ENCODE peak calls at places on chromosomes 13 and 19, in five cellular contexts. W is stimulated activated naive CD4-positive, alpha-beta T cell; K is CD8-positive, alpha-beta T cell; I is activated naive CD4-positive, alpha-beta T cell; R is effector memory CD8-positive, alpha-beta T cell. L is an unnamed sample.

GRCh38 chr13:113839536-113840204 is 24.2 kb downstream of the GAS6 start:
- DNase-seq in W (no peak), K (no peak), I (no peak), R (no peak), L (no peak)

GRCh38 chr13:30618186-30618937 is 642 bp downstream of the USPL1 start:
- DNase-seq in W (no peak), K (peak; percentile 30), I (peak; percentile 31), R (peak; percentile 22), L (no peak)

GRCh38 chr19:2542341-2543069 is 66.6 kb downstream of the GADD45B start:
- DNase-seq in W (no peak), K (no peak), I (no peak), R (no peak), L (no peak)

GRCh38 chr13:38582133-38582532 is 104.7 kb upstream of the FREM2 start:
- DNase-seq in W (no peak), K (no peak), I (no peak), R (no peak), L (no peak)

GRCh38 chr19:18202759-18203407 is 959 bp downstream of the RAB3A start:
- DNase-seq in W (peak; percentile 19), K (peak; percentile 31), I (no peak), R (no peak), L (no peak)

GRCh38 chr13:91805605-91806004 is 407.2 kb downstream of the GPC5 start:
- DNase-seq in W (no peak), K (no peak), I (no peak), R (no peak), L (no peak)

GRCh38 chr13:53336441-53337160 is 308.0 kb downstream of the OLFM4 start:
- DNase-seq in W (no peak), K (no peak), I (no peak), R (no peak), L (no peak)

GRCh38 chr19:46951236-46951986 is 68.2 kb upstream of the NPAS1 start:
- DNase-seq in W (no peak), K (no peak), I (no peak), R (no peak), L (no peak)

GRCh38 chr19:17680235-17680722 is 7.9 kb downstream of the UNC13A start:
- DNase-seq in W (no peak), K (peak; percentile 61), I (no peak), R (peak; percentile 61), L (no peak)

GRCh38 chr19:14350866-14351265 is 30.4 kb upstream of the ADGRE5 start:
- DNase-seq in W (no peak), K (no peak), I (no peak), R (no peak), L (no peak)

GRCh38 chr19:53942001-53942786 is 20.5 kb upstream of the CACNG8 start:
- DNase-seq in W (no peak), K (no peak), I (no peak), R (no peak), L (no peak)

GRCh38 chr13:112240076-112240475 is 136.1 kb upstream of the SPACA7 start:
- DNase-seq in W (no peak), K (no peak), I (no peak), R (no peak), L (no peak)

GRCh38 chr13:79628463-79628862 is 147.5 kb downstream of the NDFIP2 start:
- DNase-seq in W (no peak), K (no peak), I (no peak), R (no peak), L (no peak)

GRCh38 chr19:49579947-49580263 is 451 bp downstream of the NOSIP start:
- DNase-seq in W (no peak), K (no peak), I (no peak), R (no peak), L (no peak)

GRCh38 chr13:107650081-107650701 is 565.1 kb downstream of the LIG4 start:
- DNase-seq in W (no peak), K (no peak), I (peak; percentile 0), R (no peak), L (no peak)

GRCh38 chr13:53445682-53446081 is 417.1 kb downstream of the OLFM4 start:
- DNase-seq in W (no peak), K (no peak), I (no peak), R (no peak), L (no peak)

GRCh38 chr13:50707533-50708096 is 135.9 kb downstream of the DLEU7 start:
- DNase-seq in W (no peak), K (no peak), I (no peak), R (no peak), L (no peak)

GRCh38 chr19:18590273-18591272 is 2.0 kb downstream of the REX1BD start:
- DNase-seq in W (no peak), K (peak; percentile 57), I (no peak), R (no peak), L (no peak)

GRCh38 chr19:13120817-13121216 is 2.8 kb downstream of the NACC1 start:
- DNase-seq in W (no peak), K (no peak), I (no peak), R (no peak), L (no peak)

GRCh38 chr19:33388817-33389573 is 15.5 kb downstream of the CEBPG start:
- DNase-seq in W (no peak), K (no peak), I (no peak), R (no peak), L (no peak)

GRCh38 chr13:33328691-33329090 is 43.1 kb upstream of the STARD13 start:
- DNase-seq in W (no peak), K (no peak), I (no peak), R (no peak), L (no peak)

GRCh38 chr13:66329988-66330429 is 900.1 kb downstream of the PCDH9 start:
- DNase-seq in W (no peak), K (no peak), I (no peak), R (no peak), L (no peak)

GRCh38 chr19:4776436-4777205 is 14.9 kb upstream of the FEM1A start:
- DNase-seq in W (no peak), K (no peak), I (no peak), R (no peak), L (no peak)

GRCh38 chr13:104357174-104357573 is 1291.0 kb upstream of the SLC10A2 start:
- DNase-seq in W (no peak), K (no peak), I (no peak), R (no peak), L (no peak)

GRCh38 chr13:60572003-60572792 is 175.2 kb downstream of the TDRD3 start:
- DNase-seq in W (no peak), K (no peak), I (no peak), R (no peak), L (no peak)

GRCh38 chr13:42747399-42747873 is 33.9 kb upstream of the FAM216B start:
- DNase-seq in W (no peak), K (no peak), I (no peak), R (no peak), L (no peak)

GRCh38 chr13:103031332-103031873 is 34.8 kb downstream of the SLC10A2 start:
- DNase-seq in W (no peak), K (no peak), I (no peak), R (no peak), L (no peak)

GRCh38 chr19:39676004-39676403 is 20.3 kb downstream of the LGALS16 start:
- DNase-seq in W (no peak), K (no peak), I (no peak), R (no peak), L (no peak)

GRCh38 chr13:85287528-85287927 is 511.7 kb downstream of the SLITRK6 start:
- DNase-seq in W (no peak), K (no peak), I (no peak), R (no peak), L (no peak)

GRCh38 chr19:30450101-30450500 is 77.9 kb downstream of the ZNF536 start:
- DNase-seq in W (no peak), K (no peak), I (no peak), R (no peak), L (no peak)

GRCh38 chr19:53002479-53002878 is 11.2 kb upstream of the ERVV-1 start:
- DNase-seq in W (no peak), K (no peak), I (no peak), R (no peak), L (no peak)

L was measured in CD4-positive, alpha-beta memory T cell.